ENCODE peak calls at places on chromosomes 16 and 17, in six cellular contexts. M is A549, U is K562, Y is H1, A is HepG2, V is GM12878. I is an unnamed sample.

GRCh38 chr17:82124101-82124500 is 26.1 kb upstream of the FASN start:
- DNase-seq in M (no peak), U (no peak), Y (no peak), A (no peak), V (no peak), I (no peak)

GRCh38 chr17:8345052-8345690 is 5.5 kb downstream of the ODF4 start:
- DNase-seq in M (no peak), U (no peak), Y (no peak), A (no peak), V (no peak), I (no peak)

GRCh38 chr17:6509295-6509771 is 47.0 kb downstream of the PITPNM3 start:
- DNase-seq in M (no peak), U (peak), Y (no peak), A (no peak), V (no peak), I (no peak)

GRCh38 chr16:30805056-30805369 is 18.0 kb upstream of the ZNF629 start:
- DNase-seq in M (no peak), U (no peak), Y (no peak), A (no peak), V (no peak), I (no peak)

GRCh38 chr17:55063857-55064485 is 95.4 kb downstream of the STXBP4 start:
- DNase-seq in M (no peak), U (no peak), Y (no peak), A (no peak), V (no peak), I (no peak)

GRCh38 chr16:53827741-53828140 is 123.8 kb downstream of the FTO start:
- DNase-seq in M (no peak), U (no peak), Y (no peak), A (no peak), V (no peak), I (no peak)

GRCh38 chr17:31470592-31470991 is 79.1 kb downstream of the RAB11FIP4 start:
- DNase-seq in M (no peak), U (no peak), Y (no peak), A (no peak), V (no peak), I (no peak)

GRCh38 chr17:56471661-56472060 is 121.8 kb upstream of the NOG start:
- DNase-seq in M (no peak), U (no peak), Y (no peak), A (no peak), V (no peak), I (no peak)

GRCh38 chr17:81151039-81151677 is 14.1 kb upstream of the PVALEF start:
- DNase-seq in M (no peak), U (no peak), Y (no peak), A (no peak), V (no peak), I (peak)

GRCh38 chr17:29243792-29244191 is 2.9 kb upstream of the CRYBA1 start:
- DNase-seq in M (peak), U (peak), Y (no peak), A (peak), V (no peak), I (peak)

GRCh38 chr17:11369570-11369969 is 128.6 kb downstream of the SHISA6 start:
- DNase-seq in M (no peak), U (no peak), Y (no peak), A (no peak), V (no peak), I (no peak)

GRCh38 chr17:44071772-44072171 is 1.2 kb downstream of the G6PC3 start:
- DNase-seq in M (no peak), U (no peak), Y (no peak), A (no peak), V (no peak), I (no peak)

GRCh38 chr16:80463303-80463702 is 77.5 kb upstream of the DYNLRB2 start:
- DNase-seq in M (no peak), U (no peak), Y (no peak), A (no peak), V (no peak), I (no peak)

GRCh38 chr17:16938031-16938430 is 33.9 kb downstream of the TNFRSF13B start:
- DNase-seq in M (no peak), U (no peak), Y (no peak), A (no peak), V (no peak), I (no peak)

GRCh38 chr17:8581002-8581658 is 49.4 kb downstream of the MYH10 start:
- DNase-seq in M (no peak), U (no peak), Y (no peak), A (no peak), V (peak), I (peak)

GRCh38 chr17:14359251-14359939 is 58.5 kb downstream of the HS3ST3B1 start:
- DNase-seq in M (no peak), U (no peak), Y (no peak), A (peak), V (peak), I (no peak)

GRCh38 chr17:11628374-11628773 is 30.1 kb downstream of the DNAH9 start:
- DNase-seq in M (no peak), U (no peak), Y (no peak), A (no peak), V (no peak), I (no peak)

GRCh38 chr16:1414532-1415265 is at the start of gene UNKL:
- DNase-seq in M (no peak), U (peak), Y (peak), A (peak), V (no peak), I (peak)

GRCh38 chr16:66908116-66908515 is 10.6 kb downstream of the CDH16 start:
- DNase-seq in M (no peak), U (no peak), Y (no peak), A (no peak), V (no peak), I (peak)

GRCh38 chr16:15691046-15691445 is 41.0 kb downstream of the NDE1 start:
- DNase-seq in M (no peak), U (no peak), Y (no peak), A (no peak), V (no peak), I (no peak)

GRCh38 chr16:68351991-68352431 is 41.2 kb downstream of the PRMT7 start:
- DNase-seq in M (no peak), U (no peak), Y (no peak), A (no peak), V (no peak), I (no peak)

GRCh38 chr17:32281011-32281451 is 15.4 kb downstream of the RHBDL3 start:
- DNase-seq in M (no peak), U (no peak), Y (peak), A (no peak), V (no peak), I (no peak)

GRCh38 chr17:1915889-1916288 is 86.1 kb downstream of the RPA1 start:
- DNase-seq in M (no peak), U (no peak), Y (no peak), A (no peak), V (no peak), I (no peak)

GRCh38 chr17:81049372-81049911 is 14.5 kb downstream of the BAIAP2 start:
- DNase-seq in M (no peak), U (no peak), Y (no peak), A (no peak), V (peak), I (no peak)

GRCh38 chr17:57215317-57215716 is 41.0 kb upstream of the MSI2 start:
- DNase-seq in M (no peak), U (no peak), Y (no peak), A (no peak), V (no peak), I (no peak)

GRCh38 chr17:4573682-4574081 is 10.6 kb upstream of the SMTNL2 start:
- DNase-seq in M (peak), U (no peak), Y (no peak), A (no peak), V (no peak), I (no peak)

GRCh38 chr16:1020591-1020990 is 39.0 kb downstream of the SOX8 start:
- DNase-seq in M (no peak), U (no peak), Y (no peak), A (no peak), V (no peak), I (no peak)

GRCh38 chr17:78933959-78934568 is 8.9 kb upstream of the TIMP2 start:
- DNase-seq in M (peak), U (no peak), Y (peak), A (peak), V (no peak), I (peak)

GRCh38 chr16:83615553-83615952 is 192.2 kb upstream of the HSBP1 start:
- DNase-seq in M (no peak), U (no peak), Y (no peak), A (no peak), V (no peak), I (no peak)
- TF ChIP-seq RFX5 in M (no peak), U (no peak), Y (no peak), A (no peak), V (no peak), I (no peak)

GRCh38 chr17:65365209-65365608 is 196.2 kb downstream of the AXIN2 start:
- DNase-seq in M (no peak), U (no peak), Y (no peak), A (no peak), V (no peak), I (no peak)
- TF ChIP-seq EP300 in M (no peak), U (no peak), Y (no peak), A (no peak), V (no peak), I (no peak)

GRCh38 chr17:77892031-77892430 is 66.5 kb upstream of the TNRC6C start:
- DNase-seq in M (no peak), U (no peak), Y (no peak), A (no peak), V (no peak), I (no peak)
- TF ChIP-seq RFX5 in M (no peak), U (no peak), Y (no peak), A (no peak), V (no peak), I (no peak)

GRCh38 chr17:40098846-40099626 is 1.4 kb downstream of the NR1D1 start:
- DNase-seq in M (peak), U (peak), Y (peak), A (peak), V (peak), I (peak)
- TF ChIP-seq EP300 in M (peak), U (peak), Y (no peak), A (peak), V (no peak), I (peak)

DNA sequence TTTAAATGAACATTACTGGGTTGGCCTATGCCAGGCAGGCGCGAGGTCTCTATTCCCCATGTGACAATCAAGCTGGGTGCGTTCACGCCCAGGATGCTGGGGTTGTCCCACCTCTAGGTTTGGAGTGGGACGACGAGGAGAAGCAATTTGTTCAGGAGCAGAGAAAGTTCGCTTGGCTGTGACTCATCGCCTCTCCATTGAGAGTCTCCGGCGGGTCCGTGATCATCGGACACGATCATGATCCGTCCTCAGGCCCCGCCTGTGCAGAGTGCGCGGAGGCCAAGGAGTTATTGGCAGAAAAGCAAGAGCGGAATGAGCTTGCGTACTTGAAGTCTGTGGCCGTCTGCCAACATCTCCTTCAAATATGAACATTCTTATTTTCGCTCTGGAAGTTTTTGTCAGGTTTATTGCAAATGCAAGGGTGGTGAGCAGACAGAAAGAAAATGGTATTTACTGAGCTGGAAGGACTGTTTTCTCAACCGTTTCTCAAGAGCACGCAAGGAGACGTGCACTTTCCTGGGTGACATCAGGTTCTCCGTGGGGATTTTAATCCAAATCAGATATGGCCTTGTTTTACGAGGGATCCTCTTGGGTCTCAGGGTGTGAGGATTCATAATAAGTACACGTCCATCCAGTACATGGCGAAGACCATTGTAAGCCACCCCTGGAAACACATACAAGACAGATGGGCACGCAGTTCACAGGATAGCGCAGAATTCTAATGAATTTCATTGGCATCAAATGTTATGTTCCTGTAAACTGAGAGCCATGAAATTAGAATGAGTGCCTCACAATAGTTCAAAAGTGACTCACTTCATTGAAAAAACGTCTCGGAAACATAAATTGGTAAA is 70.1 kb upstream of the CREBBP start:
- DNase-seq in M (no peak), U (peak), Y (no peak), A (no peak), V (no peak), I (no peak)
- TF ChIP-seq RFX5 in M (no peak), U (no peak), Y (no peak), A (no peak), V (no peak), I (no peak)

GRCh38 chr16:87780385-87780989 is 14.7 kb upstream of the KLHDC4 start:
- DNase-seq in M (no peak), U (peak), Y (no peak), A (no peak), V (peak), I (no peak)

GRCh38 chr16:87778476-87778829 is 12.7 kb upstream of the KLHDC4 start:
- DNase-seq in M (no peak), U (no peak), Y (no peak), A (no peak), V (no peak), I (no peak)

GRCh38 chr16:87784812-87785211 is 19.0 kb upstream of the KLHDC4 start:
- DNase-seq in M (no peak), U (no peak), Y (no peak), A (peak), V (no peak), I (no peak)

GRCh38 chr16:87778830-87779579 is 13.2 kb upstream of the KLHDC4 start:
- DNase-seq in M (peak), U (peak), Y (peak), A (peak), V (peak), I (peak)
- TF ChIP-seq EP300 in M (peak), U (peak), Y (no peak), A (peak), V (peak), I (no peak)

I was measured in SK-N-SH.